ENCODE peak calls at places on chromosome 11, in eight cellular contexts. X, Y, Q, C, M, V, I and F are unnamed samples.
A peak's percentile ranks its signal among the peaks of the same experiment; 100 is the strongest.

GRCh38 chr11:8248786-8249185 is 14.9 kb downstream of the LMO1 start:
- DNase-seq in M (no peak), I (no peak), V (no peak), X (no peak), Q (no peak), C (no peak), Y (peak; percentile 18), F (no peak)

GRCh38 chr11:105466582-105467228 is 143.2 kb upstream of the GRIA4 start:
- DNase-seq in X (no peak), V (peak; percentile 77), C (no peak), I (no peak), Y (no peak), M (peak; percentile 67), Q (no peak), F (peak; percentile 35)

GRCh38 chr11:22044126-22044525 is 148.8 kb upstream of the ANO5 start:
- DNase-seq in C (no peak), I (no peak), Q (no peak), M (no peak), V (no peak), X (no peak), Y (no peak), F (no peak)

GRCh38 chr11:121100943-121101342 is at the start of gene TECTA:
- DNase-seq in C (no peak), I (no peak), V (no peak), X (no peak), M (no peak), Q (no peak), Y (no peak), F (no peak)

GRCh38 chr11:6572215-6572614 is 31.2 kb downstream of the RRP8 start:
- DNase-seq in M (peak; percentile 93), I (no peak), Q (no peak), X (no peak), Y (no peak), C (no peak), V (peak; percentile 81), F (peak; percentile 75)

GRCh38 chr11:134245434-134245833 is 7.7 kb downstream of the THYN1 start:
- DNase-seq in Q (no peak), I (no peak), Y (no peak), V (no peak), C (no peak), X (no peak), M (no peak), F (no peak)

GRCh38 chr11:63614136-63614664 is at the start of gene PLAAT3:
- DNase-seq in X (peak; percentile 88), V (peak; percentile 83), I (peak; percentile 30), C (peak; percentile 78), Q (peak; percentile 77), M (peak; percentile 59), Y (peak; percentile 84), F (peak; percentile 79)

GRCh38 chr11:117410861-117411725 is 83.4 kb downstream of the CEP164 start:
- DNase-seq in M (no peak), I (no peak), V (no peak), Y (no peak), X (no peak), C (no peak), Q (no peak), F (no peak)

GRCh38 chr11:9803685-9804413 is 140.0 kb downstream of the SWAP70 start:
- DNase-seq in Q (no peak), M (peak; percentile 66), I (no peak), Y (no peak), V (no peak), C (no peak), X (no peak), F (peak; percentile 56)

GRCh38 chr11:93392862-93393261 is 62.3 kb downstream of the DEUP1 start:
- DNase-seq in Y (no peak), X (no peak), C (no peak), V (peak; percentile 3), I (no peak), M (no peak), Q (no peak), F (peak; percentile 21)

GRCh38 chr11:123526027-123526805 is 96.1 kb downstream of the GRAMD1B start:
- DNase-seq in Q (no peak), I (no peak), X (no peak), Y (no peak), V (no peak), C (no peak), M (no peak), F (no peak)

GRCh38 chr11:16605440-16605970 is 132.9 kb upstream of the C11orf58 start:
- DNase-seq in M (peak; percentile 26), I (no peak), C (peak; percentile 26), Y (peak; percentile 48), X (no peak), Q (peak; percentile 31), V (peak; percentile 40), F (peak; percentile 78)

GRCh38 chr11:38784164-38784563 is 2186.1 kb upstream of the RAG2 start:
- DNase-seq in Q (no peak), V (no peak), I (no peak), M (no peak), Y (no peak), C (no peak), X (no peak), F (no peak)

GRCh38 chr11:119121008-119121810 is at the start of gene HINFP:
- DNase-seq in Y (peak; percentile 100), X (peak; percentile 100), I (peak; percentile 98), Q (peak; percentile 99), M (peak; percentile 99), V (peak; percentile 99), C (peak; percentile 100), F (peak; percentile 100)

GRCh38 chr11:11979487-11980117 is 28.8 kb downstream of the DKK3 start:
- DNase-seq in X (peak; percentile 54), M (peak; percentile 82), I (no peak), C (no peak), Q (no peak), Y (no peak), V (peak; percentile 67), F (peak; percentile 94)

GRCh38 chr11:100851584-100852152 is 164.6 kb downstream of the ARHGAP42 start:
- DNase-seq in V (no peak), M (no peak), Q (no peak), Y (no peak), X (no peak), C (no peak), I (no peak), F (no peak)

GRCh38 chr11:129315781-129316579 is 59.7 kb upstream of the BARX2 start:
- DNase-seq in M (no peak), I (no peak), V (no peak), Y (no peak), Q (no peak), C (peak; percentile 87), X (no peak), F (no peak)

GRCh38 chr11:68936358-68936636 is 32.6 kb downstream of the IGHMBP2 start:
- DNase-seq in M (no peak), X (no peak), I (no peak), Y (no peak), Q (no peak), C (no peak), V (no peak), F (no peak)

GRCh38 chr11:45683285-45684058 is 18.1 kb upstream of the CHST1 start:
- DNase-seq in I (no peak), M (no peak), C (no peak), X (no peak), V (no peak), Y (no peak), Q (no peak), F (no peak)

GRCh38 chr11:117226388-117227385 is 5.2 kb downstream of the PCSK7 start:
- DNase-seq in V (peak; percentile 89), Y (peak; percentile 57), C (peak; percentile 57), X (no peak), M (peak; percentile 64), Q (peak; percentile 53), I (no peak), F (peak; percentile 89)

GRCh38 chr11:36441610-36442208 is 68.4 kb downstream of the TRAF6 start:
- DNase-seq in Q (no peak), C (no peak), M (no peak), X (no peak), V (no peak), I (no peak), Y (no peak), F (no peak)

GRCh38 chr11:2886191-2886894 is 768 bp upstream of the CDKN1C start:
- DNase-seq in Y (peak; percentile 72), V (peak; percentile 57), X (peak; percentile 41), Q (peak; percentile 75), M (peak; percentile 35), I (no peak), C (no peak), F (no peak)

GRCh38 chr11:76362716-76363115 is 18.2 kb downstream of the THAP12 start:
- DNase-seq in Y (no peak), I (no peak), Q (no peak), V (no peak), X (no peak), M (no peak), C (peak; percentile 39), F (no peak)
- H3K36me3 ChIP-seq in Y (no peaks in the 10 kb centered on the region), I (peaks cover 2% of the 10 kb centered on the region), Q (no peaks in the 10 kb centered on the region), V (peaks cover 11% of the 10 kb centered on the region), X (peaks cover 19% of the 10 kb centered on the region), M (no peaks in the 10 kb centered on the region), C (no peaks in the 10 kb centered on the region), F (peaks cover 7% of the 10 kb centered on the region)

DNA sequence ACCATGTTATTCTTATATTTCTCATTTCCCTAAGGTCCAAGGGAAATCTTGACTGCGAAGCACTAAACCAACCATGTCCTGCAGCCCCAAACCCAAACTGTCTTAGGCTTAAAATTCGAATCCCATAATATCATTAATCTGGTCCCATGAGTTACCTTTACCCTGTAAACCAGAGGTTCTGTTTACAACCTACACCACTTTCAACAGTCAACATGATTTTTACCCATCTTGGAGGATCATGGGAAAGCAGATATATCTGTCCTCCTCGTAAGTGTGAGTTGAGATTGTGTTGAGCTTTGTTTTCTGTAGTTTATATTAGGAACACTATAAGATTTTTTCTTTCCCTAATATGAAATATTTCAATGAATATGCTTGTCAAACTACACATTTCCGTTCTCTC is 6.4 kb downstream of the PRPF19 start:
- DNase-seq in X (no peak), Y (no peak), Q (no peak), C (no peak), V (no peak), M (no peak), I (no peak), F (no peak)
- H3K36me3 ChIP-seq in X (peaks cover 85% of the 10 kb centered on the region), Y (peaks cover 20% of the 10 kb centered on the region), Q (no peaks in the 10 kb centered on the region), C (peaks cover 21% of the 10 kb centered on the region), V (peaks cover 52% of the 10 kb centered on the region), M (peaks cover 18% of the 10 kb centered on the region), I (peaks cover 71% of the 10 kb centered on the region), F (peaks cover 80% of the 10 kb centered on the region)

DNA sequence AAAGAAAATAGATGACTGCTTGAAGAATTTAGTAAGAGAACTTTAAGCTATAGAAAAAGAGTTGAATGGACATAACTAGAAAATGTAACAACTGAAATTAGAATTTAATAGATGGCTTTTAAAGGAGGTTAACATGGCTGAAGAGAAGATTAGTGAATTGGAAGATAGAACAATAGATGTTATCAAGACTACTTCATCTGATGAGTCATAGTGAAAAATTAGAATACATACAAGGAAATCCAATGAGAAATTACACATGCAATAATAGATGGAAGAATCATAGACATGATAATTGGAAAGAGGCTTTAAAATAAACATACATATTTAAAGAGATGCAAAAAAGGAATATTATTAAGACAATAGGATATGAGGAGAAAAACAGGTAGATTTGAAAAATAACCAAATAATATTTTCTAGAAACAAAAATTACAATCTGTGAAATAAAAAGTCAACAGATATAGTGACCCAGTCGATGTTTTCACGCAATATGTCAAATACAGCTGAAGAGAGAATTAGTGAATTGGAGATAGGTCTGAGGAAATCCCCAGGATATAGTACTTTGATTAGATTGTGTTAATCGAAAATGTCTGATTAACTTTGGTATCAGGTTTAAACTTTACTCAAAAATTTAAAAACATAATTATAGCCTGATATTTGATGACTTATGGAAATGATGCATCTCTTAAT is 28.2 kb downstream of the CAT start:
- DNase-seq in Y (no peak), V (no peak), Q (no peak), I (no peak), M (no peak), X (no peak), C (no peak), F (no peak)
- H3K36me3 ChIP-seq in Y (peaks cover 11% of the 10 kb centered on the region), V (peaks cover 23% of the 10 kb centered on the region), Q (no peaks in the 10 kb centered on the region), I (peaks cover 73% of the 10 kb centered on the region), M (peaks cover 15% of the 10 kb centered on the region), X (peaks cover 99% of the 10 kb centered on the region), C (peaks cover 6% of the 10 kb centered on the region), F (peaks cover 98% of the 10 kb centered on the region)

GRCh38 chr11:71495286-71496090 is 31.6 kb upstream of the KRTAP5-7 start:
- DNase-seq in V (no peak), C (no peak), M (no peak), X (no peak), I (no peak), Y (no peak), Q (no peak), F (no peak)
- H3K36me3 ChIP-seq in V (peaks cover 9% of the 10 kb centered on the region), C (no peaks in the 10 kb centered on the region), M (peaks cover 21% of the 10 kb centered on the region), X (peaks cover 94% of the 10 kb centered on the region), I (peaks cover 89% of the 10 kb centered on the region), Y (peaks cover 17% of the 10 kb centered on the region), Q (no peaks in the 10 kb centered on the region), F (peaks cover 87% of the 10 kb centered on the region)